ENCODE peak calls at places on chromosomes 6 and 20, in ten cellular contexts. Q is mammary epithelial cell, B is left lung, A is lower leg skin, X is pancreas, R is fibroblast of the aortic adventitia, P is trophoblast cell, Y is AG09309, T is neural progenitor cell, I is brain microvascular endothelial cell. V is an unnamed sample.

GRCh38 chr20:11170565-11170964 is 496.8 kb upstream of the JAG1 start:
- DNase-seq in Q (no peak), B (no peak), A (no peak), X (no peak), R (peak; percentile 40), P (no peak), Y (no peak), T (no peak), I (peak; percentile 59), V (no peak)

GRCh38 chr6:30042476-30042875 is 18.6 kb upstream of the POLR1H start:
- DNase-seq in Q (no peak), B (no peak), A (no peak), X (no peak), R (no peak), P (no peak), Y (no peak), T (no peak), I (no peak), V (no peak)

GRCh38 chr20:20327756-20328155 is 40.1 kb upstream of the INSM1 start:
- DNase-seq in Q (peak; percentile 55), B (no peak), A (no peak), X (no peak), R (no peak), P (no peak), Y (no peak), T (no peak), I (no peak), V (no peak)

GRCh38 chr6:167766986-167767714 is 59.6 kb upstream of the AFDN start:
- DNase-seq in Q (no peak), B (peak; percentile 63), A (no peak), X (no peak), R (no peak), P (no peak), Y (no peak), T (no peak), I (no peak), V (no peak)

GRCh38 chr6:150835620-150836019 is 29.9 kb upstream of the MTHFD1L start:
- DNase-seq in Q (peak; percentile 86), B (no peak), A (no peak), X (no peak), R (no peak), P (no peak), Y (no peak), T (no peak), I (no peak), V (no peak)

GRCh38 chr20:21521596-21522478 is 8.0 kb upstream of the NKX2-2 start:
- DNase-seq in Q (no peak), B (peak; percentile 55), A (no peak), X (no peak), R (no peak), P (no peak), Y (no peak), T (peak; percentile 67), I (no peak), V (peak; percentile 52)

GRCh38 chr6:148724428-148724827 is 22.4 kb upstream of the UST start:
- DNase-seq in Q (no peak), B (no peak), A (no peak), X (no peak), R (no peak), P (no peak), Y (no peak), T (no peak), I (no peak), V (no peak)

GRCh38 chr20:35368616-35369423 is 43.0 kb downstream of the UQCC1 start:
- DNase-seq in Q (no peak), B (no peak), A (no peak), X (no peak), R (no peak), P (no peak), Y (no peak), T (peak; percentile 36), I (no peak), V (peak; percentile 39)

GRCh38 chr6:57255451-57256181 is 33.5 kb upstream of the RAB23 start:
- DNase-seq in Q (no peak), B (no peak), A (no peak), X (no peak), R (no peak), P (no peak), Y (no peak), T (no peak), I (no peak), V (no peak)

GRCh38 chr20:17619351-17620093 is 49.6 kb downstream of the DSTN start:
- DNase-seq in Q (no peak), B (peak; percentile 61), A (no peak), X (peak; percentile 14), R (no peak), P (no peak), Y (no peak), T (no peak), I (no peak), V (no peak)

GRCh38 chr6:111914617-111915016 is 41.4 kb upstream of the FYN start:
- DNase-seq in Q (no peak), B (no peak), A (no peak), X (no peak), R (no peak), P (no peak), Y (no peak), T (no peak), I (no peak), V (no peak)

GRCh38 chr20:37867289-37868195 is 35.4 kb upstream of the VSTM2L start:
- DNase-seq in Q (no peak), B (no peak), A (no peak), X (no peak), R (no peak), P (no peak), Y (no peak), T (no peak), I (no peak), V (no peak)

DNA sequence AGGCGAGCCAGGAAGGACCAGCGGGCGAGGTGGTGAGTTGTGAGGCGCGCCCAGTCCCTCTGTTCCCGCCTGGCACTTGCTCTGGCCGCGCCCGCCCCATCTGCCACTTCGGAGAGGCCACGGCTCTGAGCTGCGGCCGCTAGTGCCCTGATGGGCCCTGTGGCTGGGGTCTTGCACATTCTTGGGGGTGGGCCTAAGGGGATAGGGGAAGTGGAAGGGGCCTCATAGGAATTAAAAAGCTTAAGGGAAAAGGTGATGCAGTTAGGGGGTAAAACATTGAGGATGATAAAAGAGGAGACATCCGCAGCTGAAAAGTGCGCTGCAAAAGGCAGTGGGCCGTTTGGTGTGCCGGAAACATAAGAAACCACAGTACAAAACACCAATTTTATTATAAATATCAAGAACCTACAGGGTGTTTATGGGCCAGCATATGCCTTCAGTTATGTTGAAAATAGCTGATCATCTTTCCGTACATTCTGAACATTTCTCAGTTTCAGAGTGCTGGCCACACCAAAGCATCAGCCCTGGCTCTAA is 1.1 kb upstream of the PSMB8 start:
- DNase-seq in Q (no peak), B (no peak), A (no peak), X (no peak), R (no peak), P (no peak), Y (no peak), T (no peak), I (no peak), V (no peak)
- H3K4me3 ChIP-seq in Q (no peak overlapping the region), B (peak overlapping the region; percentile 83), A (peak overlapping the region; percentile 77), X (peak overlapping the region; percentile 70), R (peak overlapping the region; percentile 88), P (no peak overlapping the region), Y (peak overlapping the region; percentile 65), T (peak overlapping the region; percentile 50), I (peak overlapping the region; percentile 88), V (peak overlapping the region; percentile 76)

GRCh38 chr6:9401936-9402335 is 966.6 kb upstream of the SLC35B3 start:
- DNase-seq in Q (no peak), B (no peak), A (no peak), X (no peak), R (peak; percentile 8), P (no peak), Y (no peak), T (no peak), I (no peak), V (no peak)

GRCh38 chr6:9404351-9405146 is 969.2 kb upstream of the SLC35B3 start:
- DNase-seq in Q (no peak), B (no peak), A (no peak), X (no peak), R (peak; percentile 58), P (no peak), Y (no peak), T (no peak), I (no peak), V (no peak)

GRCh38 chr6:9398794-9399373 is 963.5 kb upstream of the SLC35B3 start:
- DNase-seq in Q (no peak), B (peak; percentile 67), A (no peak), X (peak; percentile 16), R (no peak), P (no peak), Y (no peak), T (no peak), I (no peak), V (peak; percentile 43)

GRCh38 chr6:9397981-9398559 is 962.7 kb upstream of the SLC35B3 start:
- DNase-seq in Q (no peak), B (peak; percentile 51), A (peak; percentile 26), X (peak; percentile 82), R (no peak), P (no peak), Y (no peak), T (no peak), I (no peak), V (no peak)

DNA sequence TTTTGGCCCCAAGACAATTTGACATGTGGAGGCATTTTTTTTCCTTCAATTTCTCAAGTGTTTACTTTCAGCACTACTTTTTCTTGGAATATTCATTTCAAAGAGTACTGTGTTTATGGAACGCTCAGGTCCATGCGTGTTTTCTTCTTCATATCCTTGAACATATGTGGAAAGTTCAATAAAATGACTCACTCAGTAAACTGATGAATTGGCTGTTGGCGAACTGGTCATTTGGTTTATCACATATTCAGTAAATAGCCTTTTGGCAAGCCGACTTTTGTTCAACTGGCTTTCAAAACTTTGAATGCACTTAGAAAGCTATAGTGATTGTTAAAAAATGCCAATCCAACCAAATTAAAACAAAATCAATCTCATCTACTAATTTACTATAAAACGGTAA is 964.6 kb upstream of the SLC35B3 start:
- DNase-seq in Q (no peak), B (no peak), A (no peak), X (peak; percentile 52), R (no peak), P (no peak), Y (no peak), T (no peak), I (no peak), V (no peak)
- H3K4me3 ChIP-seq in Q (no peak overlapping the region), B (no peak overlapping the region), A (no peak overlapping the region), X (no peak overlapping the region), R (no peak overlapping the region), P (no peak overlapping the region), Y (no peak overlapping the region), T (no peak overlapping the region), I (no peak overlapping the region), V (no peak overlapping the region)

GRCh38 chr6:160679402-160679769 is 15.3 kb upstream of the LPA start:
- DNase-seq in Q (no peak), B (no peak), A (no peak), X (peak; percentile 56), R (no peak), P (no peak), Y (no peak), T (peak; percentile 31), I (no peak), V (no peak)
- H3K4me3 ChIP-seq in Q (no peak overlapping the region), B (no peak overlapping the region), A (no peak overlapping the region), X (peak overlapping the region; percentile 57), R (no peak overlapping the region), P (peak overlapping the region; percentile 47), Y (no peak overlapping the region), T (peak overlapping the region; percentile 21), I (no peak overlapping the region), V (no peak overlapping the region)

DNA sequence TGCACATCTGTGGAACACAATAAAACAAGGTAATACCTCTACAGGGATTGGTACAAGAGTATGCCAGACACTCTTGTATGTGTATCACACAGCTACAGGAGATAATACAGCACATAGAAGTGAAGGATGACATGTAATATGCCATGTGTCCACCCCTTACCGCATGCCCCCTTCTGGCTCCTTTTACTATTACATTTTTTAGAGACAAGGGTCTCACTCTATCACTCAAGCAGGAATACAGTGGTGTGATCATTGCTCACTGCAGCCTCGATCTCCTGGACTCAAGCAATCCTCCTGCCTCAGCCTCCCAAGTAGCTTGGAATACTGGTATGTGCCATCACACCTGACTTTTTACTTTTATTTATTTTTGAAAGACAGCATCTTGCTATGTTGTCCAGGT is 4.2 kb upstream of the NCR3 start:
- DNase-seq in Q (no peak), B (no peak), A (no peak), X (no peak), R (no peak), P (no peak), Y (no peak), T (peak; percentile 40), I (peak; percentile 32), V (no peak)
- H3K4me3 ChIP-seq in Q (no peak overlapping the region), B (no peak overlapping the region), A (no peak overlapping the region), X (no peak overlapping the region), R (no peak overlapping the region), P (no peak overlapping the region), Y (no peak overlapping the region), T (no peak overlapping the region), I (no peak overlapping the region), V (no peak overlapping the region)

V was measured in dorsolateral prefrontal cortex.